ENCODE peak calls at places on chromosomes 1 and 21, in nine cellular contexts. One of them, this sample, is unnamed.

GRCh38 chr1:27719286-27720251 is 6.2 kb upstream of the FAM76A start:
- DNase-seq in transverse colon: no peak
- DNase-seq in CD8-positive, alpha-beta memory T cell: peak
- DNase-seq in aorta: no peak
- DNase-seq in ovary: no peak
- DNase-seq in neural progenitor cell: no peak
- DNase-seq in skeletal muscle cell: no peak
- DNase-seq in cardiac fibroblast: peak
- DNase-seq in cardiac muscle cell: peak
- DNase-seq in this sample: peak

GRCh38 chr1:212070720-212071302 is 35.3 kb downstream of the DTL start:
- DNase-seq in transverse colon: no peak
- DNase-seq in skeletal muscle cell: no peak
- DNase-seq in aorta: no peak
- DNase-seq in cardiac fibroblast: peak
- DNase-seq in cardiac muscle cell: peak
- DNase-seq in CD8-positive, alpha-beta memory T cell: peak
- DNase-seq in neural progenitor cell: peak
- DNase-seq in ovary: no peak
- DNase-seq in this sample: peak

GRCh38 chr21:27189870-27190269 is 223.0 kb upstream of the ADAMTS5 start:
- DNase-seq in skeletal muscle cell: no peak
- DNase-seq in cardiac muscle cell: no peak
- DNase-seq in ovary: no peak
- DNase-seq in aorta: no peak
- DNase-seq in CD8-positive, alpha-beta memory T cell: no peak
- DNase-seq in cardiac fibroblast: no peak
- DNase-seq in neural progenitor cell: no peak
- DNase-seq in transverse colon: no peak
- DNase-seq in this sample: no peak

GRCh38 chr1:150619576-150620509 is 9.6 kb downstream of the ENSA start:
- DNase-seq in ovary: no peak
- DNase-seq in aorta: no peak
- DNase-seq in transverse colon: no peak
- DNase-seq in cardiac fibroblast: peak
- DNase-seq in cardiac muscle cell: peak
- DNase-seq in CD8-positive, alpha-beta memory T cell: no peak
- DNase-seq in neural progenitor cell: no peak
- DNase-seq in skeletal muscle cell: peak
- DNase-seq in this sample: peak

GRCh38 chr1:55848906-55849305 is 633.7 kb upstream of the USP24 start:
- DNase-seq in CD8-positive, alpha-beta memory T cell: no peak
- DNase-seq in cardiac fibroblast: peak
- DNase-seq in skeletal muscle cell: no peak
- DNase-seq in transverse colon: no peak
- DNase-seq in neural progenitor cell: peak
- DNase-seq in aorta: no peak
- DNase-seq in cardiac muscle cell: peak
- DNase-seq in ovary: no peak
- DNase-seq in this sample: peak

GRCh38 chr1:982765-983436 is 1.0 kb upstream of the PERM1 start:
- DNase-seq in CD8-positive, alpha-beta memory T cell: no peak
- DNase-seq in cardiac fibroblast: no peak
- DNase-seq in cardiac muscle cell: no peak
- DNase-seq in skeletal muscle cell: no peak
- DNase-seq in transverse colon: no peak
- DNase-seq in neural progenitor cell: no peak
- DNase-seq in aorta: no peak
- DNase-seq in ovary: no peak
- DNase-seq in this sample: no peak

GRCh38 chr1:109822749-109823542 is 59.2 kb upstream of the EPS8L3 start:
- DNase-seq in transverse colon: no peak
- DNase-seq in cardiac muscle cell: no peak
- DNase-seq in aorta: no peak
- DNase-seq in skeletal muscle cell: no peak
- DNase-seq in ovary: no peak
- DNase-seq in cardiac fibroblast: no peak
- DNase-seq in CD8-positive, alpha-beta memory T cell: no peak
- DNase-seq in neural progenitor cell: no peak
- DNase-seq in this sample: no peak

GRCh38 chr1:230869499-230869898 is 1.2 kb upstream of the C1orf198 start:
- DNase-seq in skeletal muscle cell: no peak
- DNase-seq in cardiac fibroblast: peak
- DNase-seq in cardiac muscle cell: peak
- DNase-seq in neural progenitor cell: no peak
- DNase-seq in transverse colon: no peak
- DNase-seq in ovary: no peak
- DNase-seq in aorta: no peak
- DNase-seq in CD8-positive, alpha-beta memory T cell: no peak
- DNase-seq in this sample: peak

GRCh38 chr1:85578321-85579295 is 2.0 kb upstream of the CCN1 start:
- DNase-seq in CD8-positive, alpha-beta memory T cell: no peak
- DNase-seq in neural progenitor cell: peak
- DNase-seq in aorta: no peak
- DNase-seq in ovary: no peak
- DNase-seq in cardiac fibroblast: peak
- DNase-seq in transverse colon: no peak
- DNase-seq in skeletal muscle cell: peak
- DNase-seq in cardiac muscle cell: peak
- DNase-seq in this sample: peak

GRCh38 chr1:85575363-85575995 is 5.1 kb upstream of the CCN1 start:
- DNase-seq in cardiac fibroblast: no peak
- DNase-seq in ovary: no peak
- DNase-seq in neural progenitor cell: no peak
- DNase-seq in transverse colon: no peak
- DNase-seq in aorta: no peak
- DNase-seq in CD8-positive, alpha-beta memory T cell: no peak
- DNase-seq in cardiac muscle cell: no peak
- DNase-seq in skeletal muscle cell: no peak
- DNase-seq in this sample: no peak

GRCh38 chr1:85576256-85576641 is 4.3 kb upstream of the CCN1 start:
- DNase-seq in skeletal muscle cell: no peak
- DNase-seq in neural progenitor cell: no peak
- DNase-seq in transverse colon: no peak
- DNase-seq in CD8-positive, alpha-beta memory T cell: no peak
- DNase-seq in cardiac fibroblast: no peak
- DNase-seq in cardiac muscle cell: no peak
- DNase-seq in ovary: no peak
- DNase-seq in aorta: no peak
- DNase-seq in this sample: no peak

GRCh38 chr1:85577421-85578320 is 2.9 kb upstream of the CCN1 start:
- DNase-seq in cardiac fibroblast: peak
- DNase-seq in ovary: peak
- DNase-seq in transverse colon: peak
- DNase-seq in aorta: peak
- DNase-seq in neural progenitor cell: peak
- DNase-seq in cardiac muscle cell: peak
- DNase-seq in skeletal muscle cell: peak
- DNase-seq in CD8-positive, alpha-beta memory T cell: no peak
- DNase-seq in this sample: peak

GRCh38 chr1:85576642-85577420 is 3.7 kb upstream of the CCN1 start:
- DNase-seq in cardiac muscle cell: peak
- DNase-seq in cardiac fibroblast: peak
- DNase-seq in skeletal muscle cell: peak
- DNase-seq in ovary: peak
- DNase-seq in transverse colon: peak
- DNase-seq in aorta: peak
- DNase-seq in CD8-positive, alpha-beta memory T cell: peak
- DNase-seq in neural progenitor cell: peak
- DNase-seq in this sample: peak
- H3K4me3 ChIP-seq in cardiac muscle cell: peak
- H3K4me3 ChIP-seq in cardiac fibroblast: peak
- H3K4me3 ChIP-seq in skeletal muscle cell: peak
- H3K4me3 ChIP-seq in ovary: peak
- H3K4me3 ChIP-seq in transverse colon: peak
- H3K4me3 ChIP-seq in aorta: peak
- H3K4me3 ChIP-seq in CD8-positive, alpha-beta memory T cell: no peak
- H3K4me3 ChIP-seq in neural progenitor cell: peak
- H3K4me3 ChIP-seq in this sample: peak

GRCh38 chr1:20068722-20069121 is 1.3 kb upstream of the PLA2G5 start:
- DNase-seq in aorta: no peak
- DNase-seq in cardiac muscle cell: no peak
- DNase-seq in transverse colon: no peak
- DNase-seq in skeletal muscle cell: no peak
- DNase-seq in neural progenitor cell: no peak
- DNase-seq in ovary: no peak
- DNase-seq in cardiac fibroblast: no peak
- DNase-seq in CD8-positive, alpha-beta memory T cell: no peak
- DNase-seq in this sample: no peak

GRCh38 chr1:20069932-20070331 is at the start of gene PLA2G5:
- DNase-seq in aorta: peak
- DNase-seq in neural progenitor cell: peak
- DNase-seq in skeletal muscle cell: no peak
- DNase-seq in CD8-positive, alpha-beta memory T cell: no peak
- DNase-seq in ovary: peak
- DNase-seq in cardiac fibroblast: peak
- DNase-seq in cardiac muscle cell: peak
- DNase-seq in transverse colon: peak
- DNase-seq in this sample: no peak

GRCh38 chr1:20072771-20073170 is 2.8 kb downstream of the PLA2G5 start:
- DNase-seq in neural progenitor cell: no peak
- DNase-seq in cardiac fibroblast: no peak
- DNase-seq in skeletal muscle cell: no peak
- DNase-seq in ovary: no peak
- DNase-seq in aorta: no peak
- DNase-seq in CD8-positive, alpha-beta memory T cell: no peak
- DNase-seq in cardiac muscle cell: no peak
- DNase-seq in transverse colon: no peak
- DNase-seq in this sample: no peak

GRCh38 chr1:20071416-20071815 is 1.4 kb downstream of the PLA2G5 start:
- DNase-seq in CD8-positive, alpha-beta memory T cell: no peak
- DNase-seq in skeletal muscle cell: no peak
- DNase-seq in neural progenitor cell: no peak
- DNase-seq in cardiac muscle cell: no peak
- DNase-seq in cardiac fibroblast: no peak
- DNase-seq in transverse colon: no peak
- DNase-seq in ovary: no peak
- DNase-seq in aorta: no peak
- DNase-seq in this sample: no peak

DNA sequence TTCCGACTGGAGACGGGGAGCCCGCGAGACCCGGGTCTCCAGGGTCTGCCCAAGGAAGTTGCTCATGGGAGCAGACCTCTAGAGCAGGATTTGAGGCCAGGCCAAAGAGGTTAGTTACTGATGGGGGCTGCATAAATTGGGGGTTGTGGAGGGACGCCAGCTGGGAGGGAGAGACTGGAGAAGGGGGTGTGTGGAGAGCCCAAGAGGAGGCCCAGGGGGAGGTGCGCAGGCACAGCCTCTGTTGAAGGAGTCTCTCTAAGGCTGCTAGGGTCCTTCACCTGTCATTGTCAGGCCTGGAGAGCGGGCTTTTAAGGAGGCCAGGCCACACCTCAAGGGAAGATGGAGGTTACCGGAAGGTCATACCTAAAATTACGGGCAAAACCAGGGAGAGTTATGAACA is 363 bp downstream of the PLA2G5 start:
- DNase-seq in transverse colon: no peak
- DNase-seq in cardiac muscle cell: no peak
- DNase-seq in ovary: peak
- DNase-seq in neural progenitor cell: no peak
- DNase-seq in skeletal muscle cell: no peak
- DNase-seq in aorta: no peak
- DNase-seq in CD8-positive, alpha-beta memory T cell: no peak
- DNase-seq in cardiac fibroblast: no peak
- DNase-seq in this sample: no peak
- H3K4me3 ChIP-seq in transverse colon: no peak
- H3K4me3 ChIP-seq in cardiac muscle cell: no peak
- H3K4me3 ChIP-seq in ovary: peak
- H3K4me3 ChIP-seq in neural progenitor cell: no peak
- H3K4me3 ChIP-seq in skeletal muscle cell: no peak
- H3K4me3 ChIP-seq in aorta: peak
- H3K4me3 ChIP-seq in CD8-positive, alpha-beta memory T cell: no peak
- H3K4me3 ChIP-seq in cardiac fibroblast: no peak
- H3K4me3 ChIP-seq in this sample: no peak

GRCh38 chr1:94592566-94592920 is 51.0 kb upstream of the F3 start:
- DNase-seq in cardiac fibroblast: no peak
- DNase-seq in ovary: no peak
- DNase-seq in cardiac muscle cell: no peak
- DNase-seq in aorta: no peak
- DNase-seq in skeletal muscle cell: no peak
- DNase-seq in transverse colon: no peak
- DNase-seq in CD8-positive, alpha-beta memory T cell: no peak
- DNase-seq in neural progenitor cell: peak
- DNase-seq in this sample: no peak

GRCh38 chr1:94599090-94599813 is 57.7 kb upstream of the F3 start:
- DNase-seq in cardiac muscle cell: peak
- DNase-seq in skeletal muscle cell: no peak
- DNase-seq in ovary: peak
- DNase-seq in cardiac fibroblast: no peak
- DNase-seq in CD8-positive, alpha-beta memory T cell: no peak
- DNase-seq in transverse colon: no peak
- DNase-seq in neural progenitor cell: peak
- DNase-seq in aorta: no peak
- DNase-seq in this sample: peak

GRCh38 chr1:94593611-94594010 is 52.1 kb upstream of the F3 start:
- DNase-seq in neural progenitor cell: no peak
- DNase-seq in CD8-positive, alpha-beta memory T cell: no peak
- DNase-seq in ovary: no peak
- DNase-seq in skeletal muscle cell: no peak
- DNase-seq in cardiac fibroblast: no peak
- DNase-seq in aorta: no peak
- DNase-seq in transverse colon: no peak
- DNase-seq in cardiac muscle cell: no peak
- DNase-seq in this sample: no peak

GRCh38 chr1:94597701-94598100 is 56.1 kb upstream of the F3 start:
- DNase-seq in transverse colon: no peak
- DNase-seq in CD8-positive, alpha-beta memory T cell: no peak
- DNase-seq in aorta: no peak
- DNase-seq in skeletal muscle cell: no peak
- DNase-seq in neural progenitor cell: no peak
- DNase-seq in cardiac muscle cell: peak
- DNase-seq in ovary: no peak
- DNase-seq in cardiac fibroblast: no peak
- DNase-seq in this sample: peak

DNA sequence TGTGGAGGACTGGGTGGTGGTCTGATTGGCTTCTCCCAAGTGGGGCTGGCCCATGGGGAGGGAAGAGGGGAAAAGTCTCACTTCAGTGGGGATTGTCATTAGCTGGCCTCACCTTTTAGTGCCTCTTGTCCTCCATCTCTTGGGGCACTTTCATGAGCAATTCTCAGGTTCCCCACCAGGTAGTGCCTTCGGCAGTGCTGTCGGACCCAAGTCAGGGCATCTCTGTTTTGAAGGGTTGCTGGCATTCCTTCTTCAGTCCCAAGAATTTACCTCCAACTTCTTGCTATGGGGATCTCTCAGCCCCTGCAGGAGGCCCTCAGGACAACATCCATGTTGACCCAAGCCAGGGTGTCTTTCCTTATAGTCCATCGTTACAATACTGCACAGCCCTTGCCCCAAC is 54.7 kb upstream of the F3 start:
- DNase-seq in transverse colon: no peak
- DNase-seq in CD8-positive, alpha-beta memory T cell: no peak
- DNase-seq in cardiac fibroblast: no peak
- DNase-seq in neural progenitor cell: no peak
- DNase-seq in skeletal muscle cell: no peak
- DNase-seq in cardiac muscle cell: no peak
- DNase-seq in ovary: no peak
- DNase-seq in aorta: no peak
- DNase-seq in this sample: no peak
- H3K4me3 ChIP-seq in transverse colon: no peak
- H3K4me3 ChIP-seq in CD8-positive, alpha-beta memory T cell: no peak
- H3K4me3 ChIP-seq in cardiac fibroblast: no peak
- H3K4me3 ChIP-seq in neural progenitor cell: no peak
- H3K4me3 ChIP-seq in skeletal muscle cell: no peak
- H3K4me3 ChIP-seq in cardiac muscle cell: no peak
- H3K4me3 ChIP-seq in ovary: no peak
- H3K4me3 ChIP-seq in aorta: no peak
- H3K4me3 ChIP-seq in this sample: no peak

GRCh38 chr1:200411406-200412257 is 1.8 kb upstream of the ZNF281 start:
- DNase-seq in aorta: no peak
- DNase-seq in ovary: no peak
- DNase-seq in transverse colon: no peak
- DNase-seq in cardiac muscle cell: no peak
- DNase-seq in neural progenitor cell: peak
- DNase-seq in CD8-positive, alpha-beta memory T cell: no peak
- DNase-seq in skeletal muscle cell: no peak
- DNase-seq in cardiac fibroblast: no peak
- DNase-seq in this sample: no peak
- H3K4me3 ChIP-seq in aorta: no peak
- H3K4me3 ChIP-seq in ovary: no peak
- H3K4me3 ChIP-seq in transverse colon: no peak
- H3K4me3 ChIP-seq in cardiac muscle cell: peak
- H3K4me3 ChIP-seq in neural progenitor cell: peak
- H3K4me3 ChIP-seq in CD8-positive, alpha-beta memory T cell: no peak
- H3K4me3 ChIP-seq in skeletal muscle cell: no peak
- H3K4me3 ChIP-seq in cardiac fibroblast: no peak
- H3K4me3 ChIP-seq in this sample: peak